ENCODE peak calls at places on chromosomes 12 and 14, in six cellular contexts. I is sigmoid colon, D is foreskin fibroblast, W is heart right ventricle, E is NT2/D1, M is AG09309. N is an unnamed sample.

GRCh38 chr14:39233680-39234326 is at the start of gene MIA2:
- DNase-seq in I (no peak), D (no peak), W (no peak), E (no peak), M (no peak), N (peak)

GRCh38 chr14:100747021-100747586 is 20.4 kb downstream of the DLK1 start:
- DNase-seq in I (peak), D (peak), W (no peak), E (no peak), M (peak), N (no peak)

GRCh38 chr12:3342051-3342450 is 149.0 kb upstream of the PRMT8 start:
- DNase-seq in I (no peak), D (peak), W (peak), E (peak), M (no peak), N (no peak)

GRCh38 chr14:51398898-51399297 is 158.9 kb downstream of the TMX1 start:
- DNase-seq in I (no peak), D (peak), W (no peak), E (no peak), M (peak), N (no peak)

GRCh38 chr14:58560208-58560607 is 77.6 kb upstream of the DACT1 start:
- DNase-seq in I (no peak), D (peak), W (no peak), E (no peak), M (no peak), N (peak)

GRCh38 chr12:124592050-124592449 is 24.6 kb upstream of the NCOR2 start:
- DNase-seq in I (no peak), D (peak), W (no peak), E (no peak), M (no peak), N (no peak)

GRCh38 chr12:27861428-27862167 is 81.6 kb upstream of the MANSC4 start:
- DNase-seq in I (peak), D (no peak), W (peak), E (no peak), M (no peak), N (no peak)

GRCh38 chr14:102848830-102849521 is 71.7 kb downstream of the TRAF3 start:
- DNase-seq in I (peak), D (peak), W (peak), E (no peak), M (no peak), N (peak)

GRCh38 chr14:69263364-69263763 is 3.4 kb downstream of the GALNT16 start:
- DNase-seq in I (peak), D (peak), W (peak), E (no peak), M (peak), N (no peak)

GRCh38 chr12:109770861-109771670 is 57.4 kb downstream of the FAM222A start:
- DNase-seq in I (peak), D (no peak), W (no peak), E (no peak), M (no peak), N (no peak)

GRCh38 chr12:724194-724855 is 28.1 kb upstream of the WNK1 start:
- DNase-seq in I (no peak), D (no peak), W (no peak), E (peak), M (no peak), N (no peak)

GRCh38 chr14:91223028-91223783 is 21.3 kb downstream of the GPR68 start:
- DNase-seq in I (no peak), D (no peak), W (no peak), E (no peak), M (no peak), N (peak)

GRCh38 chr12:115709410-115710065 is 568.0 kb downstream of the MED13L start:
- DNase-seq in I (no peak), D (no peak), W (peak), E (no peak), M (no peak), N (no peak)

GRCh38 chr12:89709994-89710872 is 1.6 kb upstream of the ATP2B1 start:
- DNase-seq in I (peak), D (no peak), W (peak), E (peak), M (peak), N (no peak)

GRCh38 chr12:75816892-75817291 is 214.7 kb downstream of the PHLDA1 start:
- DNase-seq in I (no peak), D (peak), W (no peak), E (no peak), M (no peak), N (peak)

GRCh38 chr14:54762296-54762695 is 140.3 kb downstream of the GCH1 start:
- DNase-seq in I (no peak), D (no peak), W (no peak), E (no peak), M (no peak), N (no peak)

GRCh38 chr12:1357171-1357570 is 237.2 kb downstream of the FBXL14 start:
- DNase-seq in I (no peak), D (peak), W (no peak), E (no peak), M (no peak), N (no peak)

GRCh38 chr14:36317650-36318049 is 2.8 kb downstream of the MBIP start:
- DNase-seq in I (no peak), D (no peak), W (no peak), E (no peak), M (no peak), N (peak)

GRCh38 chr14:71206766-71207371 is 299.6 kb downstream of the PCNX1 start:
- DNase-seq in I (peak), D (peak), W (peak), E (no peak), M (peak), N (peak)

GRCh38 chr12:88472248-88472647 is 108.0 kb downstream of the KITLG start:
- DNase-seq in I (no peak), D (peak), W (no peak), E (no peak), M (no peak), N (no peak)

GRCh38 chr12:102874819-102875218 is 42.2 kb downstream of the PAH start:
- DNase-seq in I (no peak), D (no peak), W (no peak), E (no peak), M (no peak), N (no peak)

GRCh38 chr12:8593246-8593645 is 19.4 kb downstream of the AICDA start:
- DNase-seq in I (no peak), D (no peak), W (no peak), E (no peak), M (no peak), N (no peak)

GRCh38 chr12:54975875-54976274 is 8.7 kb downstream of the TESPA1 start:
- DNase-seq in I (no peak), D (no peak), W (no peak), E (no peak), M (no peak), N (peak)

GRCh38 chr12:54974281-54974680 is 10.3 kb downstream of the TESPA1 start:
- DNase-seq in I (no peak), D (no peak), W (no peak), E (no peak), M (no peak), N (no peak)

GRCh38 chr12:54977857-54978256 is 6.7 kb downstream of the TESPA1 start:
- DNase-seq in I (no peak), D (no peak), W (no peak), E (no peak), M (no peak), N (no peak)

GRCh38 chr12:54975272-54975671 is 9.3 kb downstream of the TESPA1 start:
- DNase-seq in I (no peak), D (no peak), W (no peak), E (no peak), M (no peak), N (no peak)

DNA sequence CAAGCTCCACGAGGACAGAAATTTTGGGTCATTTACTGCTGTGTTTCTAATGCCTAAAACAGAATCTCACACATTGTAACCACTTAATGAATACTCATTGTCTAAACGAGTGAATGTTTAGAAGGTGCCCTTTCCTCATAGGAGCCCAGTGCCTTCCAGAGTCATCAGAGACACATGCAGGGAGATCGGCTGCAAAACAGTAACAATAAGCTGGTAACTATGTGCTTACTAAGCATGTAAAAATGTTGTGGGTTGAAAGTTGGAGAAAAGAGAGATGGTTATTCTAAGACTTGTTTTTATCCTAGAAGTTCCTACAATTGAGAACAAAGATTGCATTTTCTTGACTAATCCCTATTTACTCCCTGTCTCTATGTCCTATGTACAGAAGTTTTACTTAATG is 7.4 kb downstream of the TESPA1 start:
- DNase-seq in I (no peak), D (peak), W (no peak), E (no peak), M (peak), N (no peak)
- H3K4me3 ChIP-seq in I (no peak), D (no peak), W (no peak), E (no peak), M (no peak), N (no peak)

DNA sequence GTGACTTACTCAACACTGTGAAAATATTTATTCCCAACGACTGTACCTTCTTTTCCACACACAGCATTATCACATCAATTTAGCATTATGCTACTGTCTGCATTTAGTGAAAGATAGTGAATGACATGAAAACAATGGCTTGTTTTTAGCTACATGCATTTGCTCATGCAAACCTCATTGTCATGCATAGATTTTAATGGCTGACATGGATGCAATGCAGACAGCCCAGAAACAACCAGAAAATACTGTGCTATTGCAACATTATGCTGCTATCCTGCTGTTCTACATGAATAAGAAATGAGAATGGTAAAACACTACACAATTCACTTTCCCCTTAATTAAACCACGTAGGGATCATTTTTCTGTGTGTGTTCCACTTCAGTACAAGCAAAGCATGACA is 90.8 kb downstream of the LIN7A start:
- DNase-seq in I (no peak), D (no peak), W (no peak), E (no peak), M (no peak), N (no peak)
- H3K4me3 ChIP-seq in I (no peak), D (no peak), W (no peak), E (no peak), M (no peak), N (no peak)

DNA sequence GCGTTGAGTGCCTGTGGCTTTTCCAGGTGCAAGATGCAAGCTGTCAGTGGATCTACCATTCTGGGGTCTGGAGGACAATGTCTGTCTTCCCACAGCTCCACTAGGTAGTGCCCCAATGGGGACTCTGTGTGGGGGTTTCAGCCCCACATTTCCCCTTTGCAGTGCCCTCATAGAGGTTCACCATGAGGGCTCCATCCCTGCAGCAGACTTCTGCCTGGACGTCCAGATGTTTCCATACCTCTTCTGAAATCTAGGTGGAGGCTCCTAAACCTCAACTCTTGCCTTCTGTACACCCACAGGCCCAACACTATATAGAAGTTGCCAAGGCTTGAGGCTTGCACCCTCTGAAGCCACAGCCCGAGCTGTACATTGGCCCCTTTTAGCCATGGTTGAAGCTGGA is 52.9 kb downstream of the PRKCH start:
- DNase-seq in I (no peak), D (no peak), W (no peak), E (no peak), M (no peak), N (no peak)
- H3K4me3 ChIP-seq in I (no peak), D (no peak), W (no peak), E (no peak), M (no peak), N (no peak)

GRCh38 chr12:50926415-50926814 is 25.9 kb upstream of the HIGD1C start:
- DNase-seq in I (no peak), D (no peak), W (no peak), E (no peak), M (no peak), N (no peak)
- H3K4me3 ChIP-seq in I (peak), D (no peak), W (peak), E (no peak), M (no peak), N (peak)

DNA sequence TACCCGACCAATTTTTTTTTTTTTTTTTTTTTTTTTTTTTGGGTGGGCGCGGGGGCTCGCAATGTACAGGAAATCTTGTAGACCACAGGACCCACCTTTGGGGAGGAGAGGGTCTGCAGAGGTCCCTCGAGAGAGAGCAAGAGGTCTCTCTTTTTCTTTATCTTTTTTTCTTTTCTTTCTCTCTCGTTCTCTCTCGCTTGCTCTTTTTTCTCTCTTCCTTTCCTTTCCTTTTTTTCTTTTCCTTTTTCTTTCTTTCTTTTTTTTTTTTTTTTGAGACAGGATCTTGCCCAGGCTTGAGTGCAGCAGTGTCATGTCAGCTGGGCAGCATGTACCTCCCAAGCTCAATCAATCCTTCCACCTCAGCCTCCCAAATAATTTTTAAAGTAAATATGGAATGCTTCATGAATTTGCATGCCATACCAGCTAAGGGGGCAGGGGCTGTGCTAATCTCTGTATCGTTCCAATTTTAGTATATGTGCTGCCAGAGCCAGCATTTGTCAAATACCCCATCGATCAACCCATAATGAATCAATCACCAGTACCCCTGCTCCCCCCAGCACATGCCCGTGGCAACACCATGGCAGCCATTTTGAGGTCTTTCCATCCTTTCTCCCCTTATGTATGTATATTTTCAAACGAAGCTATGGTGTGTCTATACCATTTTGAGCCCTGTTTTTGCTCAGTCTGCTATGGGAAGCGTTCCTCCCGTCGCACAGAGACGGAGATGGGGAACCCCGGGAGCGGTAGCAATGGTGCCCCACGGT is 9.3 kb downstream of the PAPLN start:
- DNase-seq in I (no peak), D (no peak), W (no peak), E (no peak), M (no peak), N (no peak)
- H3K4me3 ChIP-seq in I (peak), D (peak), W (no peak), E (no peak), M (no peak), N (no peak)

N was measured in small intestine.